ENCODE peak calls at places on chromosomes 3 and 15, in ten cellular contexts. K, X, E, M, C, P, G, B, I and A are unnamed samples.

GRCh38 chr3:144364797-144365196 is 393.2 kb downstream of the DIPK2A start:
- DNase-seq in M (no peak), B (no peak), K (no peak), I (no peak), E (no peak), G (no peak), P (no peak), X (no peak), C (no peak), A (peak)

GRCh38 chr3:186002884-186003472 is 65.2 kb upstream of the TRA2B start:
- DNase-seq in I (no peak), C (no peak), K (no peak), M (no peak), G (no peak), E (peak), B (peak), P (no peak), X (no peak), A (no peak)

GRCh38 chr15:66707310-66708160 is 5.5 kb downstream of the SMAD6 start:
- DNase-seq in X (no peak), B (no peak), K (no peak), P (no peak), I (peak), E (peak), G (peak), C (no peak), M (no peak), A (peak)

GRCh38 chr3:148789156-148789555 is 38.5 kb upstream of the CPB1 start:
- DNase-seq in G (no peak), E (no peak), P (no peak), K (no peak), X (no peak), B (no peak), M (no peak), C (peak), I (no peak), A (peak)

GRCh38 chr3:48477959-48478480 is 26.0 kb downstream of the SHISA5 start:
- DNase-seq in G (no peak), K (no peak), P (no peak), B (no peak), I (no peak), C (no peak), X (no peak), M (no peak), E (no peak), A (no peak)

GRCh38 chr3:50168388-50168787 is 13.3 kb downstream of the SEMA3F start:
- DNase-seq in P (no peak), B (no peak), I (no peak), C (no peak), M (no peak), G (no peak), E (no peak), K (no peak), X (no peak), A (no peak)

GRCh38 chr3:59451041-59451763 is 401.4 kb upstream of the CFAP20DC start:
- DNase-seq in B (peak), C (no peak), I (no peak), P (peak), X (no peak), M (peak), K (no peak), G (peak), E (no peak), A (no peak)

GRCh38 chr3:42539871-42540714 is 37.6 kb downstream of the VIPR1 start:
- DNase-seq in M (peak), E (peak), C (no peak), P (peak), K (peak), G (peak), X (no peak), I (peak), B (peak), A (peak)

GRCh38 chr15:62063851-62064635 is 2.7 kb upstream of the C2CD4A start:
- DNase-seq in G (no peak), X (no peak), B (no peak), M (no peak), E (peak), C (no peak), P (no peak), I (no peak), K (no peak), A (peak)

GRCh38 chr15:94196536-94196935 is 34.8 kb upstream of the MCTP2 start:
- DNase-seq in G (no peak), K (no peak), X (no peak), I (no peak), E (no peak), B (no peak), C (no peak), M (no peak), P (no peak), A (no peak)

GRCh38 chr15:43093026-43093425 is 12.8 kb downstream of the UBR1 start:
- DNase-seq in K (no peak), I (no peak), E (peak), C (no peak), G (no peak), B (peak), M (no peak), X (no peak), P (no peak), A (peak)

GRCh38 chr3:101890716-101891115 is 41.4 kb downstream of the NFKBIZ start:
- DNase-seq in B (peak), G (no peak), X (no peak), C (no peak), K (no peak), P (no peak), E (peak), M (no peak), I (no peak), A (peak)

GRCh38 chr3:10247679-10248183 is 528 bp upstream of the TATDN2 start:
- DNase-seq in C (no peak), P (no peak), E (no peak), I (no peak), X (no peak), B (no peak), K (no peak), M (no peak), G (no peak), A (no peak)

GRCh38 chr3:52843116-52843865 is 8.5 kb upstream of the MUSTN1 start:
- DNase-seq in X (no peak), G (no peak), B (no peak), C (peak), K (no peak), M (no peak), P (no peak), E (no peak), I (no peak), A (no peak)

GRCh38 chr3:66671348-66671747 is 170.5 kb upstream of the LRIG1 start:
- DNase-seq in B (no peak), M (peak), P (no peak), C (no peak), K (no peak), I (no peak), E (no peak), X (no peak), G (no peak), A (no peak)

GRCh38 chr15:80999623-81000036 is 1.1 kb upstream of the TLNRD1 start:
- DNase-seq in I (no peak), M (no peak), X (no peak), G (peak), K (peak), E (no peak), P (peak), B (peak), C (no peak), A (no peak)

GRCh38 chr15:77029166-77030041 is 34.5 kb downstream of the PSTPIP1 start:
- DNase-seq in C (no peak), X (peak), I (peak), P (no peak), E (no peak), M (no peak), B (no peak), G (peak), K (peak), A (no peak)

GRCh38 chr3:30649572-30650310 is 43.3 kb downstream of the TGFBR2 start:
- DNase-seq in I (no peak), B (peak), E (peak), P (no peak), X (no peak), K (no peak), G (no peak), C (no peak), M (no peak), A (peak)

GRCh38 chr3:126125341-126125740 is 41.4 kb upstream of the SLC41A3 start:
- DNase-seq in I (peak), M (peak), X (no peak), C (peak), B (no peak), E (no peak), P (no peak), G (peak), K (peak), A (no peak)

GRCh38 chr3:178085817-178086123 is 450.5 kb upstream of the KCNMB2 start:
- DNase-seq in G (no peak), B (no peak), P (no peak), M (no peak), I (no peak), E (no peak), C (no peak), K (no peak), X (no peak), A (no peak)

GRCh38 chr3:159200176-159200575 is 398.3 kb downstream of the MFSD1 start:
- DNase-seq in I (no peak), G (no peak), M (no peak), K (no peak), P (no peak), C (no peak), X (no peak), B (no peak), E (peak), A (peak)

GRCh38 chr3:4953119-4953518 is 26.1 kb upstream of the BHLHE40 start:
- DNase-seq in G (no peak), K (no peak), E (no peak), P (no peak), X (no peak), I (no peak), B (no peak), M (no peak), C (no peak), A (no peak)

GRCh38 chr3:37163262-37164020 is 10.9 kb downstream of the LRRFIP2 start:
- DNase-seq in C (no peak), M (no peak), G (no peak), K (no peak), B (peak), P (no peak), X (no peak), E (peak), I (no peak), A (peak)

GRCh38 chr3:173770011-173770410 is 372.5 kb downstream of the NLGN1 start:
- DNase-seq in M (no peak), G (no peak), X (no peak), E (no peak), I (no peak), K (no peak), B (no peak), C (no peak), P (no peak), A (peak)

GRCh38 chr15:36658321-36658720 is 78.9 kb downstream of the CDIN1 start:
- DNase-seq in G (no peak), I (no peak), P (no peak), K (no peak), C (no peak), B (no peak), X (no peak), M (no peak), E (peak), A (peak)

GRCh38 chr3:4979401-4980228 is at the start of gene BHLHE40:
- DNase-seq in I (peak), M (no peak), P (no peak), C (peak), E (peak), X (no peak), G (peak), K (no peak), B (peak), A (no peak)

GRCh38 chr3:57646723-57647122 is 46.2 kb downstream of the DENND6A start:
- DNase-seq in G (no peak), C (peak), P (no peak), E (peak), B (no peak), M (peak), X (no peak), K (no peak), I (no peak), A (peak)

GRCh38 chr3:94887056-94887455 is 824.2 kb downstream of the NSUN3 start:
- DNase-seq in I (no peak), E (peak), B (no peak), K (no peak), X (no peak), M (no peak), C (no peak), G (no peak), P (no peak), A (no peak)

GRCh38 chr15:77027697-77028450 is 32.9 kb downstream of the PSTPIP1 start:
- DNase-seq in E (peak), G (peak), P (no peak), B (no peak), K (peak), I (peak), X (peak), M (no peak), C (peak), A (peak)

GRCh38 chr3:65560133-65560532 is 478.6 kb downstream of the MAGI1 start:
- DNase-seq in M (no peak), B (no peak), E (no peak), P (no peak), X (no peak), C (no peak), K (no peak), G (no peak), I (no peak), A (no peak)

GRCh38 chr3:10417849-10418248 is 87.5 kb downstream of the ATP2B2 start:
- DNase-seq in B (peak), P (no peak), X (no peak), I (no peak), E (peak), K (no peak), M (no peak), C (no peak), G (no peak), A (no peak)

GRCh38 chr3:66989860-66990696 is 8.0 kb upstream of the KBTBD8 start:
- DNase-seq in G (no peak), B (peak), P (peak), M (no peak), K (no peak), C (no peak), X (no peak), E (peak), I (no peak), A (no peak)

GRCh38 chr3:127423856-127424765 is 136.3 kb upstream of the PRR20G start:
- DNase-seq in M (no peak), G (no peak), I (no peak), B (no peak), C (no peak), P (no peak), X (no peak), K (no peak), E (no peak), A (no peak)

DNA sequence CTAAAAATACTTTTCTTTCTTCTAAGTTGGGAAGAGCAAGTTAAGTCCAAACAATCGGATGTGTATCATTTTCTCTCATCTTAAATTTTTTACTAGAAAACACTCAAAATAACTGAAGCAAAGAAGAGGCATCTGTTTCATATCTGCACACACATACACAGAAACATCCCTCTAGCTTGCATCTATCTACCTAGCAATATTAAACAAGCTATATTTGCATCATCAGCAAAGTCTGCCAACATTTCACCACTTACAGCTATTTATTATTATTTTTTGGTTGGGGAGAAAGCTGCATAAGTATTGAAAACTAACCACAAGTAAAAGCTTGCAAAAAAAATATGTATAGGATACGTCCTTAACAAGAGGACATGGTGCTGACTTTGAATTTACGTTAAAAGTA is 1.9 kb downstream of the GOLIM4 start:
- DNase-seq in K (no peak), E (no peak), B (no peak), G (no peak), P (no peak), I (no peak), M (no peak), C (no peak), X (no peak), A (no peak)
- H3K4me3 ChIP-seq in K (peak), E (peak), B (peak), G (peak), P (peak), I (peak), M (peak), C (peak), X (peak), A (peak)

GRCh38 chr3:80606073-80606472 is 838.3 kb upstream of the ROBO1 start:
- DNase-seq in K (no peak), G (no peak), B (no peak), M (no peak), I (no peak), P (no peak), C (no peak), E (no peak), X (no peak), A (no peak)
- TF ChIP-seq CTCF in K (no peak), G (no peak), B (no peak), M (no peak), I (no peak), P (peak), C (no peak), E (no peak), X (peak), A (no peak)

DNA sequence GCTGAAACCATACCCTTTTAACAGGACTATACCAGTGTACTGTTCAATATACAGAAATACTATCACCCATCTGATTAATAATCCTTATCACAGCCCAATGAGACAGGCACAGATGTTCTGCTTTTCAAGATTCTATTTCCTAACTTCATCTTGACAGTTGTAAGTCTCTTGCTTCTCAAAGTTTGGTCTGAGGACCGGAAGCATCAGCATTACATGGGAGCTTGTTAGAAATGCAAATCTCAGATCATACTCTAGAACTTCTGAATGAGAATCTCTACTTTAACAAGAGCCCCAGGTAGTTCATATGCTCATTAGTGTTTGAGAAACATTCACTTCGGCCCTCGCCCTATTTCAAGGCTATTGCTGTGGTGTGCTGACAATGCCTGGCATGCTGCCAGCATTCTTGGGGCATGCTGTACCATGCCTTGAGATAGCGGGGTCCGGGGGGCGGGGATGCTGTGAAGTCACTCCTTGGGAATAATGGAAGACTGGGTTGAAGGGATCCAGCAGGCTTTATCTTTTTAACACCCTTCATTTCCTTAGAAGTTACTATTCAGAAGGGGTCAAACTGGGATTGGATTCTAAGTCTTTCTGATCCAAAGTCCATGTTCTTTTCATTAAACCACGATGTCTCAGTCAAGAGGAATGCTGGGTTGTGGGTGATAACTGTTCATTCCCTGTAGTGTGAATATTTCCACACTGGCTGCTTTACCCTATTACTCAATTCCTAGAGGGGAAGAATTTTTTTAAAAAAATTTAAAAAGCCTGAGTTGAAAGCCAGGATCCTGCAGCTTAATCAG is 194.7 kb downstream of the LPP start:
- DNase-seq in I (no peak), K (peak), P (no peak), M (peak), G (peak), X (peak), C (peak), E (peak), B (no peak), A (peak)
- H3K4me3 ChIP-seq in I (no peak), K (no peak), P (no peak), M (no peak), G (no peak), X (no peak), C (no peak), E (no peak), B (no peak), A (no peak)

DNA sequence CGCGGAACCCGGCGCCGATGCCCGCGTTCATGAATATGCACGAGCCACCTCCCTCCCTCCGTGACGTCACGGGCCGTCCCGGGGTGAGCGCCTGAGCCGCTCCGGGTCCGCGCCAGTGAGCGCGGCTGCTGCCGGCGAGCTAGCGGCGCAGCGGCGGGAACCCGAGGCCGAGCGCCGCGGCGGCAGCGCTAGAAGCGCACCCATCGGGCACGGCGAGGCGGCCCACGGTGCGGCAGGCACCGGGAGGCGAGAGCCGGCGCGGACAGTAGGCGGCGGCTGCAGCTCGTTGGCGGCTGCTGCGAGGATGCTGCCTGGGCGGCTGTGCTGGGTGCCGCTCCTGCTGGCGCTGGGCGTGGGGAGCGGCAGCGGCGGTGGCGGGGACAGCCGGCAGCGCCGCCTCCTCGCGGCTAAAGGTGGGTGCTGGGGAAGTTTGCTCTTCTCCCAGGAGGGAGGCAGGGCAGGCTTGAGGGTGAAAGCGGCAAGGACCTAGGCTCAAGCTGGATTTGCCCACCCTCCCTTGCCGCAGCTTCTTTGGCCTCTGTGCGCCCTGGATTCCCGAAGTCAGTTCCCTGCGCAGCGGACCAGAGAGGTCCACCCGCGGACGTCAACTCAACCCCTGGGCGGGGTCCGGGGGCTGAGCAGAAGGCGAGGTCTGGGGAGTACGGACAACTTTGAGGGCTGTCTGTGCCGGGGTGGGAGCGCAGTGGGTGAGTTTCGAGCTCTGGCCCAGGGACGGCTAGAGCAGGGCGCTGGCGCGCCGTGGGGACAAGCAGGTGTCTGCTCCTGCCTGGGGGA is at the start of gene CLSTN2:
- DNase-seq in C (peak), X (no peak), P (no peak), B (peak), I (peak), M (peak), E (peak), G (peak), K (peak), A (peak)
- TF ChIP-seq CTCF in C (peak), X (peak), P (no peak), B (no peak), I (no peak), M (no peak), E (no peak), G (no peak), K (no peak), A (no peak)

DNA sequence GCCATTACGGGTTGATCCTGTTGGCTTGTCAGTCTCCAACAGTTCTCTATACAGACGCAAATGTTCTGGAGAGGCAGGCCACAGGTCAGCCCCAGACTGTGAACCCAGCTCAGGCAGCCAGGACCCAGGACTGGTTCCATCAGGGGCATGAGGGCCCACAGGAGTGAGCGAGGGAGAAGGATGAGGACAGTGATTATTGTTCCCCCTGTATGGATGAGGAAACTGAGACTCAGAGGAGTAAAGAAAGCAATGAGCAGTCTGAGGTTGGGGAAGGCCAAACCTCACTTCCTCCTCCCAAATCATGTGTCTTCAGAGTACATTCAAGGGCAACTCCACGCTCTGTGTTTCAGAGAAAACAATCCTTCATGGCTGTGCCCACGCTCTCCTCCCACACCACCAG is 121.9 kb downstream of the RPLP1 start:
- DNase-seq in P (no peak), B (no peak), K (no peak), M (no peak), X (no peak), G (no peak), I (no peak), E (no peak), C (no peak), A (no peak)
- H3K4me3 ChIP-seq in P (no peak), B (no peak), K (no peak), M (no peak), X (no peak), G (no peak), I (no peak), E (no peak), C (no peak), A (no peak)